ENCODE peak calls at places on chromosomes 12 and 14, in six cellular contexts. Y, G, J, U, Z and X are unnamed samples.
A peak's percentile ranks its signal among the peaks of the same experiment; 100 is the strongest.

GRCh38 chr14:102629011-102629444 is 36.6 kb downstream of the RCOR1 start:
- DNase-seq in U (no peak), Y (no peak), J (no peak), Z (no peak), G (no peak), X (no peak)

GRCh38 chr12:53365245-53365904 is 14.6 kb upstream of the SP1 start:
- DNase-seq in Z (no peak), J (no peak), Y (peak; percentile 25), G (no peak), U (no peak), X (no peak)

GRCh38 chr12:4193821-4194220 is 79.7 kb upstream of the CCND2 start:
- DNase-seq in J (no peak), Z (no peak), Y (no peak), U (no peak), G (no peak), X (no peak)

GRCh38 chr12:55969356-55969755 is 2.7 kb downstream of the CDK2 start:
- DNase-seq in Z (no peak), G (no peak), J (no peak), Y (no peak), U (no peak), X (no peak)

GRCh38 chr12:1509703-1510395 is 84.5 kb downstream of the FBXL14 start:
- DNase-seq in U (no peak), Y (no peak), Z (no peak), G (no peak), J (no peak), X (no peak)

GRCh38 chr12:89936631-89937030 is 228.0 kb upstream of the ATP2B1 start:
- DNase-seq in Y (no peak), U (no peak), J (no peak), G (no peak), Z (no peak), X (no peak)

GRCh38 chr14:103832046-103832445 is 15.3 kb downstream of the PPP1R13B start:
- DNase-seq in U (no peak), Y (no peak), J (no peak), Z (no peak), G (no peak), X (no peak)

GRCh38 chr12:108442077-108442476 is 73.0 kb upstream of the FICD start:
- DNase-seq in G (no peak), Y (no peak), J (no peak), U (no peak), Z (no peak), X (no peak)

GRCh38 chr12:6936642-6937480 is 6.8 kb upstream of the RNU7-1 start:
- DNase-seq in J (no peak), Y (no peak), U (peak; percentile 77), Z (peak; percentile 57), G (peak; percentile 81), X (no peak)

GRCh38 chr14:101472518-101472849 is 88.8 kb upstream of the DIO3 start:
- DNase-seq in Z (no peak), J (no peak), G (no peak), U (no peak), Y (no peak), X (no peak)

GRCh38 chr14:77151918-77152588 is 10.5 kb upstream of the ZDHHC22 start:
- DNase-seq in J (no peak), Y (peak; percentile 22), Z (peak; percentile 28), U (no peak), G (no peak), X (no peak)

GRCh38 chr14:23481362-23481970 is 12.0 kb downstream of the NGDN start:
- DNase-seq in G (no peak), J (no peak), Y (peak; percentile 17), Z (no peak), U (no peak), X (no peak)

GRCh38 chr12:52079576-52080402 is at the start of gene SMIM41:
- DNase-seq in Y (no peak), U (no peak), G (peak; percentile 84), J (no peak), Z (no peak), X (no peak)

GRCh38 chr12:57604454-57605307 is at the start of gene DTX3:
- DNase-seq in U (peak; percentile 73), Z (no peak), G (peak; percentile 81), J (peak; percentile 54), Y (peak; percentile 38), X (peak; percentile 77)

GRCh38 chr12:127149226-127149964 is 1117.6 kb upstream of the TMEM132C start:
- DNase-seq in U (no peak), Y (peak; percentile 90), Z (no peak), J (no peak), G (no peak), X (no peak)

GRCh38 chr12:104358353-104359003 is 54.9 kb downstream of the EID3 start:
- DNase-seq in U (peak; percentile 77), Y (no peak), G (peak; percentile 58), J (peak; percentile 54), Z (peak; percentile 68), X (no peak)

GRCh38 chr12:105032703-105033357 is 46.7 kb downstream of the NOPCHAP1 start:
- DNase-seq in U (no peak), J (no peak), Y (no peak), G (no peak), Z (no peak), X (no peak)

GRCh38 chr12:18430425-18431048 is 169.2 kb downstream of the PIK3C2G start:
- DNase-seq in G (peak; percentile 48), J (peak; percentile 35), Y (peak; percentile 50), U (no peak), Z (no peak), X (no peak)

GRCh38 chr12:50059440-50060119 is 2.2 kb downstream of the ASIC1 start:
- DNase-seq in Z (peak; percentile 20), Y (peak; percentile 39), U (peak; percentile 82), J (no peak), G (peak; percentile 23), X (no peak)

GRCh38 chr12:122318607-122319311 is 52.5 kb upstream of the VPS33A start:
- DNase-seq in J (peak; percentile 21), G (no peak), Y (peak; percentile 96), U (no peak), Z (no peak), X (no peak)

GRCh38 chr12:25051583-25052190 is 102.8 kb upstream of the BCAT1 start:
- DNase-seq in G (no peak), U (peak; percentile 73), Z (no peak), J (no peak), Y (no peak), X (no peak)

DNA sequence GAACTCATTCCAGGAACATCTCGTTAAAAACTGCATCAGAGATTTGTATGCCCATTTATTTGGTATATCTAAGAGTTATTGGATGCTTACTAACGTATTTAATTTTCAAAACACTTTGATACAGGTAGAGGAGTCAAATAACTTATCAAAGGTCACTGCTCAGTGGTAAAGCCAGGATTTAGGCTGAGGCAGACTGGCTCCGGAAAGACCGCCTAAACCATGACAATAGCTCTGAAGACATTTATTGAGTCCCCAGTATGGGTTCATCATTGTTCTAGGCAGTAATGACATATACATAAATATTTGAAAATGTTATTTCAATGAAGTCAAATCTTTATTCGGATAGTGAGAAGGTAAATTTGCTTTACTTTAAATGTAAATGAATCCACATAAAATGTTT is 30.3 kb downstream of the WBP11 start:
- DNase-seq in G (no peak), Y (no peak), U (no peak), J (no peak), Z (no peak), X (no peak)
- H3K27ac ChIP-seq in G (no peak overlapping the region), Y (no peak overlapping the region), U (no peak overlapping the region), J (no peak overlapping the region), Z (peak overlapping the region; percentile 83), X (no peak overlapping the region)

GRCh38 chr12:9761407-9761736 is 671 bp upstream of the CD69 start:
- DNase-seq in Y (peak; percentile 22), U (no peak), G (no peak), J (no peak), Z (peak; percentile 80), X (no peak)

GRCh38 chr12:9762369-9762768 is 1.7 kb upstream of the CD69 start:
- DNase-seq in J (no peak), Z (no peak), U (no peak), Y (no peak), G (no peak), X (no peak)

GRCh38 chr12:9759680-9760592 is 765 bp downstream of the CD69 start:
- DNase-seq in G (no peak), U (no peak), Y (no peak), J (no peak), Z (no peak), X (no peak)

GRCh38 chr12:9763025-9763424 is 2.3 kb upstream of the CD69 start:
- DNase-seq in G (no peak), Z (no peak), Y (no peak), J (no peak), U (no peak), X (no peak)

DNA sequence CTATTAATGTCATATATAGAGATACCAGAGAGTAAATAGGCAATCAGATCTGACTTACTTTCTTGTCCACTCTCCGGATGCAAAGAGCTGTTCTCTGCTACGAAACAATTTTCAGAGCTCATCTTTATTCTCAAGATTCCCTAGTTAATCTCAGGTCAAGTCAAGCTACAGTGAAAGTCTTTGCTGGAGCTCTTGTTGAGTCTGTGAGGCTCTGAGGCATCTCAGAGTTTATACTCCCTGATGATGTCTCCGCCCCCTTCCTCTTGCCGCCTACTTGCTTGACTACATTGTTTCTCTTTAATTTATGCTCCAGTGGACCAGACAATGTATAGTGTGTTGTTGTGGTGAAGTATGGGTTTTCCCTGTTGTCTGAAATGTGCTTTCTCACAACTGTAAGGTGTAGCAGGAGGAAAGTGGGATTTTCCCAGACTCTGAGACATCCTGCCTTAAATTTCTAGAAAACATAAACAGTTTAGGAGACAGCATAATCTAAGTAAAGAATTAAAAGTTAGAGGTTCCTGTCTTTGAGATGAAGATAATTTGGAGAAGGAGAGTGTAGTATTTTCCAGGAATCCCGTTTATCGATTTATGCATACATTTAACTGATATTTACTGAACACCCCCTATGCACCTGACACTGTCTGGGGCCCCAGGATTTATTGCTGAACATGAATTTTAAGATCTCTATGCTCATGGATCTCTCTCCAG is at the start of gene CD69:
- DNase-seq in Y (no peak), Z (peak; percentile 88), J (no peak), G (no peak), U (peak; percentile 89), X (no peak)
- H3K4me3 ChIP-seq in Y (no peak within 1 kb of the TSS), Z (peak within 1 kb of the TSS; percentile 100), J (peak within 1 kb of the TSS; percentile 57), G (no peak within 1 kb of the TSS), U (peak within 1 kb of the TSS; percentile 68), X (peak within 1 kb of the TSS; percentile 13)

GRCh38 chr12:124513297-124513867 is 54.0 kb downstream of the NCOR2 start:
- DNase-seq in G (no peak), J (no peak), Y (peak; percentile 62), U (no peak), Z (no peak), X (no peak)
- H3K27ac ChIP-seq in G (peak overlapping the region; percentile 67), J (peak overlapping the region; percentile 83), Y (peak overlapping the region; percentile 74), U (peak overlapping the region; percentile 24), Z (no peak overlapping the region), X (peak overlapping the region; percentile 99)

GRCh38 chr14:50333010-50333409 is 20.9 kb downstream of the DMAC2L start:
- DNase-seq in G (peak; percentile 64), Z (no peak), Y (peak; percentile 86), U (no peak), J (peak; percentile 59), X (no peak)
- H3K4me3 ChIP-seq in G (no peak overlapping the region), Z (no peak overlapping the region), Y (no peak overlapping the region), U (no peak overlapping the region), J (no peak overlapping the region), X (no peak overlapping the region)

DNA sequence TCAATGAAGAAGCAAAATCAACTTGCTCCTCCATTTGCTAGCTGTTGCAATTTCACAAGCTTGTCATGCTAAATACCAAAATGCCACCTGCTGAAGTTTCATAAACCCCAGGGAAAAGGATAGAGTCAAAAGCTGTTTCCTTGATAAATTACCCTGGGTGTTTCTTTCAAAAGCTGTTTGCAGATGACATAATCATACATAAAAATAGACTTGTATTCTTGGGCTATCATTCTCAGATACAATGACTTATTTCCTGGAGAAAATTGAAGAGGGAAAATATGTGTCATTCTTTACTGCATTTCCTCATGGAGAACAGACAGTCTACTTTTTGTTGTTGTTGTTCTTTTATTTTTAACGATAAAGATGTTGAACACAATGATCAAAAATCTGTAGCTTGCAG is 119.2 kb downstream of the GALC start:
- DNase-seq in J (no peak), Z (no peak), G (no peak), U (no peak), Y (peak; percentile 51), X (no peak)
- H3K27ac ChIP-seq in J (peak overlapping the region; percentile 15), Z (no peak overlapping the region), G (no peak overlapping the region), U (no peak overlapping the region), Y (no peak overlapping the region), X (no peak overlapping the region)